ENCODE peak calls at places on chromosomes 7 and 10, in four cellular contexts. One of them, this sample, is unnamed. For H3K9me3, H3K36me3 and H3K4me1, the result is how much of the 10 kb centered on the place peaks cover.

GRCh38 chr7:93211228-93211818 is 14.9 kb downstream of the HEPACAM2 start:
- DNase-seq in PC-9: no peak
- DNase-seq in neuronal stem cell: no peak
- DNase-seq in heart right ventricle: no peak
- DNase-seq in this sample: no peak

GRCh38 chr10:89427629-89428028 is 13.3 kb downstream of the IFIT5 start:
- DNase-seq in heart right ventricle: no peak
- DNase-seq in PC-9: no peak
- DNase-seq in neuronal stem cell: no peak
- DNase-seq in this sample: no peak

GRCh38 chr10:62655337-62655994 is 149.1 kb upstream of the ADO start:
- DNase-seq in heart right ventricle: no peak
- DNase-seq in neuronal stem cell: no peak
- DNase-seq in PC-9: no peak
- DNase-seq in this sample: no peak

GRCh38 chr7:36667007-36667406 is 57.3 kb downstream of the AOAH start:
- DNase-seq in PC-9: no peak
- DNase-seq in heart right ventricle: no peak
- DNase-seq in neuronal stem cell: no peak
- DNase-seq in this sample: no peak

GRCh38 chr7:40219917-40220316 is 85.1 kb downstream of the SUGCT start:
- DNase-seq in PC-9: no peak
- DNase-seq in heart right ventricle: no peak
- DNase-seq in neuronal stem cell: no peak
- DNase-seq in this sample: no peak

GRCh38 chr7:389911-390601 is 100.1 kb downstream of the FOXL3 start:
- DNase-seq in PC-9: no peak
- DNase-seq in heart right ventricle: no peak
- DNase-seq in neuronal stem cell: no peak
- DNase-seq in this sample: no peak

GRCh38 chr7:28779929-28780328 is 178.2 kb downstream of the TRIL start:
- DNase-seq in heart right ventricle: no peak
- DNase-seq in PC-9: no peak
- DNase-seq in neuronal stem cell: no peak
- DNase-seq in this sample: no peak

GRCh38 chr10:129703287-129704137 is 236.5 kb downstream of the MGMT start:
- DNase-seq in heart right ventricle: no peak
- DNase-seq in neuronal stem cell: no peak
- DNase-seq in PC-9: no peak
- DNase-seq in this sample: no peak

GRCh38 chr10:114508376-114508775 is 104.1 kb upstream of the AFAP1L2 start:
- DNase-seq in heart right ventricle: no peak
- DNase-seq in neuronal stem cell: no peak
- DNase-seq in PC-9: no peak
- DNase-seq in this sample: no peak

DNA sequence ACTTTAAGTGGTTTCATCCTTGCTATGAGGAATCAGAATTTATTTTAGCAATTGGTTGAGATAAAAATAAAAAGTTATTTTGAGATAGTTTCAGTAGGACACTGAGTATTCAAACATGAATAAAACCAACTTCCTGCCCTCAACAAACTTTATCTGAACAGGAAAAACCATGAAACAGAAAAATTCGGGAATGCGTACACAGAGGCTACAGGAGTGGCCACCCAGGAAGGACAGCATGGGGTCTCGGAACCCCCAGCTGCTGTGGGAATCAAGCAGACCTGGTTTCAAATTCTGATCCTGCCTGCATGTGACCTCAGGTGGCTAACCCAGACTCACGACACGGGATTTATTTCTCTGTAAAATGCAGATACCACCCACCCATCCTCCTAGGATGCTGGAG is 49.0 kb upstream of the GRID1 start:
- DNase-seq in heart right ventricle: no peak
- DNase-seq in PC-9: no peak
- DNase-seq in neuronal stem cell: no peak
- DNase-seq in this sample: no peak
- H3K9me3 ChIP-seq in heart right ventricle: under half
- H3K9me3 ChIP-seq in PC-9: under half
- H3K9me3 ChIP-seq in neuronal stem cell: under half
- H3K9me3 ChIP-seq in this sample: under half

DNA sequence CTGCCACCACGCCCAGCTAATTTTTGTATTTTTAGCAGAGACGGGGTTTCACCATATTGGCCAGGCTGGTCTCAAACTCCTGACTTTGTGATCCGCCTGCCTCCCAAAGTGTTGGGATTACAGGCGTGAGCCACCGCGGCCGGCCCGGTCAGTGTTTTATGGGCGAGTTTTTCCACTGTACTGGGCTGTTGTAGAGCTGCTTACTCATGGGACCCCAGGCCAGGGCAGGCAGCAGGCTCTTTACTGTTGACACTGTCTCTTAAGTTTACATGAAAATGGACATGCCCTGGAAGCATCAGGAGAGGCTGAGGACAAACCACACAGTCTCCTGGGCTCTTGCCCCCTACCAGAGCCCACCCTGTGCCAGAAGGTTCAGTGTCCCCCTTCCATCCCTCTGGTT is 11.2 kb downstream of the NACAD start:
- DNase-seq in heart right ventricle: no peak
- DNase-seq in PC-9: no peak
- DNase-seq in neuronal stem cell: no peak
- DNase-seq in this sample: no peak
- H3K36me3 ChIP-seq in heart right ventricle: half or more
- H3K36me3 ChIP-seq in PC-9: under half
- H3K36me3 ChIP-seq in neuronal stem cell: under half
- H3K36me3 ChIP-seq in this sample: under half

DNA sequence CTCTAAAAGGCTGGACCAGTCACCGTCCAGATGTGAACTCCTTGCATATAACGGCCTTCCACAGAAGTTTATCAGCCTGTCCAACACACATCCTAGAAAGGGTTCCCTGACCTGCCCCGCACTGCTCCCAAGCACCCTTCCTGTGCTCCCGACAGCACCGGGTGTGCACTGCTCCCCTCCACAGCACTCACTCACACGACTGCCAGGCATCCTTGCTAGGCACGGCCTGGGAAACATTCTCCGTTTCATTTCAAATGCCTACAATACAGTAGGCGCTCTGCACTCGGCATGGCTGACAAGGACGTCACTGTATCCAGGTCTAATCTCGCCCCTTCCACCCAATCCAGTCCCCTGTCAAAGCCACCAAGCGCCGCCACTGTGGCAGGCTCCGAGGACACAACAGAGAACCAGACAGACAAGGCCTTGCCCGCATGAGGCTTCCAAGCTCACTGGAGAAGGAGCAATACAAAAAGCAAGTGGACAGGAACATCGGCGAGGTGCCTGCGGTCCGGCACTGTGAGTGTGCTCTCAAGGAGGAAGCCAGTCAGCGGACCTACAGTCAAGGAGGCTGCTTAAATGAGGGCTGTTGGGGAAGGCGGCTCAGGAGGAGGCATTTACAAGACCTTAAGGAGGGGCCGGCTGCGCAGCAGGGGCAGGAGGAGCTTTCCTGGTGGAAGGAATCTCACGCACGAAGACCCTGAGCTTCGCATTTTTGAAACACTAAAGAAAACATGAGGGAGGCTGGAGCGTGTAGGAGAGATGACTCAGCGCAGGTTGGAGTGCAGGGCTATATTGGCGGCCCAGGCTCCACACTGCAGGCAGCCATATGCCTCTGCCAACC is 29.2 kb downstream of the GNA12 start:
- DNase-seq in neuronal stem cell: no peak
- DNase-seq in heart right ventricle: no peak
- DNase-seq in PC-9: no peak
- DNase-seq in this sample: no peak
- H3K4me1 ChIP-seq in neuronal stem cell: under half
- H3K4me1 ChIP-seq in heart right ventricle: half or more
- H3K4me1 ChIP-seq in PC-9: half or more
- H3K4me1 ChIP-seq in this sample: under half

GRCh38 chr7:157554393-157555238 is 217.8 kb downstream of the DNAJB6 start:
- DNase-seq in PC-9: no peak
- DNase-seq in neuronal stem cell: no peak
- DNase-seq in heart right ventricle: no peak
- DNase-seq in this sample: no peak
- H3K9me3 ChIP-seq in PC-9: under half
- H3K9me3 ChIP-seq in neuronal stem cell: under half
- H3K9me3 ChIP-seq in heart right ventricle: under half
- H3K9me3 ChIP-seq in this sample: under half

GRCh38 chr7:158781976-158782637 is 47.2 kb downstream of the ESYT2 start:
- DNase-seq in heart right ventricle: no peak
- DNase-seq in PC-9: no peak
- DNase-seq in neuronal stem cell: no peak
- DNase-seq in this sample: no peak

GRCh38 chr7:158783595-158783994 is 45.7 kb downstream of the ESYT2 start:
- DNase-seq in heart right ventricle: no peak
- DNase-seq in neuronal stem cell: no peak
- DNase-seq in PC-9: peak
- DNase-seq in this sample: no peak

GRCh38 chr7:158781217-158781975 is 47.9 kb downstream of the ESYT2 start:
- DNase-seq in heart right ventricle: no peak
- DNase-seq in PC-9: no peak
- DNase-seq in neuronal stem cell: no peak
- DNase-seq in this sample: no peak

GRCh38 chr7:158784270-158784669 is 45.0 kb downstream of the ESYT2 start:
- DNase-seq in heart right ventricle: no peak
- DNase-seq in neuronal stem cell: no peak
- DNase-seq in PC-9: no peak
- DNase-seq in this sample: no peak

DNA sequence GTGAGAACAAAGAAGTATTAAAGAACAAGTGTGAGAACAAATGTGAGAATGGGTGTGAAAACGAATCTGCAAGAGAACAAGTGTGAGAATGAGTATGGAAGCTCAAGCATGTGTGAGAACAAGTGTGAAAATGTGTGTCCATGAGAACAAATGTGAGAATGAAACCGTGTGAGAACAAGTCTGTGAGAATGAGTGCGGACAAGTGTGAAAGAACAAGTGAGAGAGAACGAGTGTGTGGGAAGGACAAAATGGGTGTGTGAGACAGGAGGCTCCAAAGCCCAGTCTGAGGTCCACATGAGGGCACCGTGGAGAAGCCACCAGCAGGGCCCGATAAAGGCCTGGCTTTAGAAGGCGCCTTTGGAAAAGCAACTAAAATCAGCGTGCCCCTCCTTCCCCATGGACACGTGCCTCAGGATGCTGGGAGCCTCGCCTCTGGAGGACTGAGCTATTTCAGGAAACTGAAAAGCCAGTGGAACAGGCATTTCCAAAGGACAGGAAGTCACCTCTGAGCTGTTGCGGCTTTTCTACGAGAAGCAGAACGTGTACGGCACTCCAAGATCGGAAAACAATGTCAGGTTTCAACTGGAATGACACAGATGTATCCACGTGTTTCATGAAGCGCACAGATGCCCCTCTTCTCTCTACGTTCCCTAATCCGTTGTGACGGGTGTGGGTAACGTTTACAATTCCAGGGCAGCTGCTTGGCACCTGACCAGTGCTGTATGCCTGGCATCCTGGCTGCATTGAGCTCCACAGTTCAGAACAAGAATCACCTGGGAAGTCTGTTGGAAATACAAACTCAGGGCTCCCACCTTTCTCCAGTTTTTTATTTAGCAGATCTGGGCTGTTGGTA is 46.4 kb downstream of the ESYT2 start:
- DNase-seq in PC-9: peak
- DNase-seq in heart right ventricle: peak
- DNase-seq in neuronal stem cell: no peak
- DNase-seq in this sample: no peak
- H3K36me3 ChIP-seq in PC-9: under half
- H3K36me3 ChIP-seq in heart right ventricle: half or more
- H3K36me3 ChIP-seq in neuronal stem cell: under half
- H3K36me3 ChIP-seq in this sample: under half